ENCODE peak calls at places on chromosomes 12 and 14, in eight cellular contexts. S, U, Y, O, D, J, M and L are unnamed samples.

GRCh38 chr14:71725802-71726638 is 206.2 kb upstream of the RGS6 start:
- DNase-seq in S (no peak), U (peak; percentile 83), Y (peak; percentile 86), O (no peak), D (no peak), J (no peak), M (no peak), L (no peak)

GRCh38 chr14:80271389-80271788 is 60.1 kb upstream of the DIO2 start:
- DNase-seq in S (no peak), U (no peak), Y (peak; percentile 11), O (no peak), D (no peak), J (no peak), M (no peak), L (no peak)

GRCh38 chr12:64039285-64039871 is 182.7 kb downstream of the KICS2 start:
- DNase-seq in S (peak; percentile 4), U (peak; percentile 66), Y (peak; percentile 74), O (no peak), D (no peak), J (no peak), M (no peak), L (no peak)

GRCh38 chr14:94476018-94476417 is at the start of gene SERPINA9:
- DNase-seq in S (no peak), U (no peak), Y (no peak), O (no peak), D (peak; percentile 94), J (no peak), M (no peak), L (no peak)

GRCh38 chr12:40655451-40655850 is 36.8 kb upstream of the CNTN1 start:
- DNase-seq in S (no peak), U (no peak), Y (no peak), O (no peak), D (no peak), J (no peak), M (no peak), L (no peak)

GRCh38 chr14:92928258-92928629 is 5.3 kb downstream of the CHGA start:
- DNase-seq in S (no peak), U (no peak), Y (no peak), O (no peak), D (no peak), J (no peak), M (no peak), L (no peak)

GRCh38 chr12:102171951-102172350 is 25.7 kb downstream of the PMCH start:
- DNase-seq in S (no peak), U (no peak), Y (peak; percentile 9), O (no peak), D (no peak), J (no peak), M (no peak), L (no peak)

GRCh38 chr14:102602421-102603292 is 10.2 kb downstream of the RCOR1 start:
- DNase-seq in S (no peak), U (no peak), Y (no peak), O (no peak), D (no peak), J (no peak), M (no peak), L (no peak)

GRCh38 chr12:90978117-90978770 is 23.3 kb upstream of the CCER1 start:
- DNase-seq in S (peak; percentile 68), U (peak; percentile 58), Y (peak; percentile 79), O (no peak), D (peak; percentile 74), J (no peak), M (no peak), L (no peak)

GRCh38 chr12:129901256-129901655 is 2.6 kb downstream of the TMEM132D start:
- DNase-seq in S (no peak), U (peak; percentile 79), Y (no peak), O (no peak), D (no peak), J (no peak), M (no peak), L (no peak)

GRCh38 chr12:123983822-123984485 is 10.9 kb downstream of the ZNF664 start:
- DNase-seq in S (peak; percentile 78), U (peak; percentile 61), Y (peak; percentile 75), O (peak; percentile 21), D (peak; percentile 89), J (peak; percentile 21), M (no peak), L (no peak)

GRCh38 chr14:105836160-105836559 is 309.8 kb downstream of the TMEM121 start:
- DNase-seq in S (no peak), U (no peak), Y (no peak), O (no peak), D (no peak), J (no peak), M (no peak), L (no peak)
- H3K4me1 ChIP-seq in S (no peaks in the 10 kb centered on the region), U (no peaks in the 10 kb centered on the region), Y (no peaks in the 10 kb centered on the region), O (no peaks in the 10 kb centered on the region), D (no peaks in the 10 kb centered on the region), J (no peaks in the 10 kb centered on the region), M (no peaks in the 10 kb centered on the region), L (no peaks in the 10 kb centered on the region)

GRCh38 chr12:25854991-25855390 is 103.5 kb upstream of the RASSF8 start:
- DNase-seq in S (no peak), U (no peak), Y (no peak), O (no peak), D (no peak), J (no peak), M (no peak), L (no peak)
- H3K27ac ChIP-seq in S (no peak overlapping the region), U (no peak overlapping the region), Y (no peak overlapping the region), O (no peak overlapping the region), D (no peak overlapping the region), J (no peak overlapping the region), M (no peak overlapping the region), L (no peak overlapping the region)

DNA sequence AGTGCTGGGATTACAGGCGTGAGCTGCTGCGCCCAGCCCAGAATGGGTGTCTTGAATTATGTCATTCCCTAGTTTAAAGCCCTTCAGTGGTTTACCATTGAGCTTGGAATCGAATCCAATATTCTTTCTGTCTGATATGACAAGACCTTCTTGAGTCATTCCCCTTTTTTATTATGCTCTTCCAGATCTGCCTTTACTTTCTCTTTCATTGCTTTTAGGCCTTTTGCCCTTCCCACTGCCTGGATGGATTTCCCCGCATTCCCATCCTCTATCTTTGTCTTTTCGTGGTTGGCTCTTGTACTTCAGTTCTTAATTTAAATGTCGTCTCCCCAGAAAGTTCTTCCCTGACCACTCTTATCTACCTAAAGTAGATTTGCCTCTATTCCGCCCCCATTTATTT is 1.6 kb downstream of the TRAFD1 start:
- DNase-seq in S (no peak), U (peak; percentile 40), Y (peak; percentile 59), O (no peak), D (no peak), J (no peak), M (no peak), L (no peak)
- H3K4me1 ChIP-seq in S (peaks cover 42% of the 10 kb centered on the region), U (peaks cover 24% of the 10 kb centered on the region), Y (peaks cover 17% of the 10 kb centered on the region), O (peaks cover 60% of the 10 kb centered on the region), D (peaks cover 65% of the 10 kb centered on the region), J (peaks cover 15% of the 10 kb centered on the region), M (peaks cover 7% of the 10 kb centered on the region), L (no peaks in the 10 kb centered on the region)

GRCh38 chr12:93763746-93764147 is 86.6 kb downstream of the CRADD start:
- DNase-seq in S (no peak), U (peak; percentile 41), Y (no peak), O (no peak), D (no peak), J (no peak), M (no peak), L (no peak)
- H3K27ac ChIP-seq in S (no peak overlapping the region), U (no peak overlapping the region), Y (no peak overlapping the region), O (no peak overlapping the region), D (no peak overlapping the region), J (no peak overlapping the region), M (no peak overlapping the region), L (no peak overlapping the region)

GRCh38 chr14:75835156-75836141 is 146.3 kb downstream of the TGFB3 start:
- DNase-seq in S (no peak), U (peak; percentile 53), Y (no peak), O (no peak), D (no peak), J (no peak), M (no peak), L (no peak)
- H3K4me1 ChIP-seq in S (peaks cover 14% of the 10 kb centered on the region), U (peaks cover 11% of the 10 kb centered on the region), Y (peaks cover 20% of the 10 kb centered on the region), O (peaks cover 10% of the 10 kb centered on the region), D (no peaks in the 10 kb centered on the region), J (peaks cover 4% of the 10 kb centered on the region), M (no peaks in the 10 kb centered on the region), L (peaks cover 22% of the 10 kb centered on the region)